ENCODE peak calls at places on chromosomes 2 and 18, in ten cellular contexts. E is right lobe of liver, R is sigmoid colon, N is astrocyte of the cerebellum, H is cardiac muscle cell, V is A549, F is mammary epithelial cell, Y is fibroblast of mammary gland, Z is adrenal gland, A is HFF-Myc. T is an unnamed sample.

GRCh38 chr2:101754613-101755012 is 57.1 kb downstream of the MAP4K4 start:
- DNase-seq in E (no peak), R (no peak), N (peak), H (no peak), V (peak), F (peak), Y (peak), Z (no peak), A (no peak), T (peak)

GRCh38 chr18:8703181-8703638 is 2.1 kb upstream of the MTCL1 start:
- DNase-seq in E (no peak), R (peak), N (no peak), H (no peak), V (no peak), F (no peak), Y (no peak), Z (no peak), A (no peak), T (no peak)

GRCh38 chr2:99106905-99107304 is 34.6 kb upstream of the C2orf15 start:
- DNase-seq in E (no peak), R (no peak), N (no peak), H (no peak), V (no peak), F (peak), Y (peak), Z (no peak), A (no peak), T (peak)

GRCh38 chr2:186588940-186589732 is 720 bp upstream of the ITGAV start:
- DNase-seq in E (no peak), R (no peak), N (no peak), H (peak), V (no peak), F (no peak), Y (no peak), Z (no peak), A (no peak), T (peak)

GRCh38 chr2:224650815-224651439 is 65.2 kb downstream of the CCDC195 start:
- DNase-seq in E (no peak), R (no peak), N (peak), H (peak), V (peak), F (peak), Y (peak), Z (no peak), A (peak), T (peak)

GRCh38 chr2:11750917-11751316 is 4.5 kb downstream of the LPIN1 start:
- DNase-seq in E (no peak), R (no peak), N (no peak), H (no peak), V (no peak), F (peak), Y (no peak), Z (no peak), A (no peak), T (peak)

GRCh38 chr2:88192613-88193012 is 22.5 kb downstream of the THNSL2 start:
- DNase-seq in E (no peak), R (no peak), N (no peak), H (no peak), V (no peak), F (no peak), Y (no peak), Z (no peak), A (no peak), T (no peak)

GRCh38 chr2:30236591-30237245 is 5.4 kb downstream of the LBH start:
- DNase-seq in E (no peak), R (peak), N (no peak), H (peak), V (no peak), F (no peak), Y (no peak), Z (no peak), A (no peak), T (no peak)

GRCh38 chr2:207437136-207437856 is 92.5 kb upstream of the CREB1 start:
- DNase-seq in E (no peak), R (no peak), N (no peak), H (no peak), V (no peak), F (no peak), Y (no peak), Z (no peak), A (no peak), T (no peak)

GRCh38 chr2:126756125-126756524 is 100.2 kb downstream of the GYPC start:
- DNase-seq in E (no peak), R (no peak), N (no peak), H (no peak), V (no peak), F (no peak), Y (no peak), Z (no peak), A (no peak), T (no peak)

GRCh38 chr2:50808694-50809093 is 223.2 kb downstream of the NRXN1 start:
- DNase-seq in E (no peak), R (no peak), N (no peak), H (no peak), V (no peak), F (no peak), Y (no peak), Z (no peak), A (no peak), T (no peak)

GRCh38 chr2:85458611-85459563 is 40.4 kb downstream of the SH2D6 start:
- DNase-seq in E (no peak), R (peak), N (no peak), H (no peak), V (no peak), F (no peak), Y (peak), Z (no peak), A (no peak), T (no peak)

GRCh38 chr18:48595703-48596218 is 56.9 kb downstream of the CTIF start:
- DNase-seq in E (no peak), R (no peak), N (no peak), H (no peak), V (no peak), F (no peak), Y (no peak), Z (no peak), A (no peak), T (no peak)

GRCh38 chr2:151840216-151840691 is 12.0 kb upstream of the ARL5A start:
- DNase-seq in E (no peak), R (no peak), N (no peak), H (no peak), V (no peak), F (peak), Y (no peak), Z (no peak), A (no peak), T (peak)

GRCh38 chr18:48804856-48805610 is 145.7 kb downstream of the SMAD7 start:
- DNase-seq in E (peak), R (peak), N (no peak), H (no peak), V (no peak), F (no peak), Y (no peak), Z (no peak), A (no peak), T (no peak)

GRCh38 chr2:19851116-19851515 is 50.7 kb downstream of the TTC32 start:
- DNase-seq in E (no peak), R (no peak), N (no peak), H (no peak), V (peak), F (peak), Y (no peak), Z (no peak), A (no peak), T (peak)

DNA sequence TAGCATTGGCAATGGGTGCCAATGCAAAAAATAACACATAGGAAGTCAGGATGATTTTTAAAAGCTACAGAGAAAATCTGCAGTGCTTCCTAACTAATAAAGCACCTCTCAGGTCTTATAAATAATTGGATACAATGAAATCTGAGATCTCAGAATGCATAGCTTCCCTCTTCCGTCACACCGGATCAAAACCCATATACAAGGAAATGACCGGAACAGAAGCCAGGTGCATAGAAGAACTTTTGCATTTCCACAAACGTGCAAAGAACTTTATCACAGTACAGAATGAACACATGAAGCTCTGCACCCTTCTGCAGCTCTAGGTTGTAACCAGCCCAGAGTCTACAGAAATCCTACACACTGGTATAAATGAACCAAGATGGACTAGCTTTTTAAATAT is 145.4 kb downstream of the TCF4 start:
- DNase-seq in E (no peak), R (no peak), N (no peak), H (no peak), V (no peak), F (no peak), Y (no peak), Z (no peak), A (no peak), T (no peak)
- H3K4me3 ChIP-seq in E (no peak), R (no peak), N (no peak), H (no peak), V (no peak), F (no peak), Y (no peak), Z (no peak), A (no peak), T (no peak)

DNA sequence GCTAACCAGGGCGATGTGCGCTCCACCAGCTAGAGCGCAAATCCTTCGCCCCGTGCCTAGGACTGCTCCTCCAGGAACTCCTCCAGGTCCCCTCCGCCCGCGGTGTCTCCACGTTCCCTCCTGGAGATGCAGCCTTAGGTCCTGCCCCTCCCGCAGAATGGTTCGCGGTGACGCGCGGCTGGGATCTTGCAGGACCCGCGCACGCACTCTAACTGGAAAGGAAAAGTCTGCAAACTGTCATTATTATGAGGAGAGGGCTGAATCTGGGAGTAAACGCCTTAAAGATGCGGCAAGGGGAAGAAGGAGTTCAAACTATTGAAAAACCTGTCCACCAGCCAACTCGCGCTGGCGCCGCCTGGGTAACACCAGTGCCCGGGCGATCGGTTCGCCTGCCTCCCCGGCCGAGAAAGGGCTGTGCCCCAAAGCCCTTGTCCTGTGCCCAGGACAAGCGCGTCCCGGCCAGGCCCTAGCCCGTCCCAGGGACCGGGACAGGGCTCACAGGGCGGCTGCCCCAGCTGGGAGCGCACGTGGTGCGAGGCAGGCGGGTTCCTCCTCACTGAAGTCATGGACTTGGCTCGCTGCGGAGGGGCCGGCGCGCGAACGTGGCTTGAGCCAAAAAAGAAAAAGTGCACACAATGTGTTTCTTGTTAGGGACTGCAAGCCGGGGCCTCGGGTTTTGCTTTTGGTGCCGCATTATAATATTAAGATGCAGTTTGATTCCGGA is 5.5 kb upstream of the ID2 start:
- DNase-seq in E (peak), R (peak), N (peak), H (peak), V (no peak), F (no peak), Y (peak), Z (peak), A (no peak), T (no peak)
- H3K4me3 ChIP-seq in E (peak), R (peak), N (peak), H (peak), V (no peak), F (no peak), Y (peak), Z (no peak), A (peak), T (peak)

DNA sequence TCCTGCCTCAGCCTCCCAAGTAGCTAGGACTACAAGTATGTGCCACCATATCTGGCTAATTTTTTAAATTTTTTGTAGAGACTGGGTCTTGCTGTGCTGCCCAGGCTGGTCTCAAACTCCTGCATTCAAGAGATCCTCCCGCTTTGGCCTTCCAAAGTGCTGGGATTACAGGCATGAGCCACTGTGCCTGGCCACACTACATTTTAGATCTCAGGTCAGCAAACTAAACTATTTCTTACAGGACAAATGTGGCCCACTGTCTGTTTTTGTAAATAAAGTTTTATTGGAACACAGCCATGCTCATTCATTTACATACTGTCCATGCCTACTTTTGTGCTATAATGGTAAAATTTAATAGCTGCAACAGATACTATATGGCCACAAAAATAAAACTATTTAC is 17.8 kb downstream of the INO80D start:
- DNase-seq in E (no peak), R (no peak), N (no peak), H (no peak), V (no peak), F (no peak), Y (no peak), Z (no peak), A (no peak), T (no peak)
- H3K4me3 ChIP-seq in E (no peak), R (no peak), N (no peak), H (no peak), V (no peak), F (no peak), Y (no peak), Z (no peak), A (no peak), T (no peak)

GRCh38 chr2:31696068-31696467 is 115.3 kb upstream of the SRD5A2 start:
- DNase-seq in E (no peak), R (no peak), N (no peak), H (no peak), V (peak), F (peak), Y (no peak), Z (no peak), A (no peak), T (no peak)

GRCh38 chr2:31693882-31694281 is 113.1 kb upstream of the SRD5A2 start:
- DNase-seq in E (no peak), R (no peak), N (no peak), H (peak), V (peak), F (no peak), Y (peak), Z (no peak), A (no peak), T (no peak)

DNA sequence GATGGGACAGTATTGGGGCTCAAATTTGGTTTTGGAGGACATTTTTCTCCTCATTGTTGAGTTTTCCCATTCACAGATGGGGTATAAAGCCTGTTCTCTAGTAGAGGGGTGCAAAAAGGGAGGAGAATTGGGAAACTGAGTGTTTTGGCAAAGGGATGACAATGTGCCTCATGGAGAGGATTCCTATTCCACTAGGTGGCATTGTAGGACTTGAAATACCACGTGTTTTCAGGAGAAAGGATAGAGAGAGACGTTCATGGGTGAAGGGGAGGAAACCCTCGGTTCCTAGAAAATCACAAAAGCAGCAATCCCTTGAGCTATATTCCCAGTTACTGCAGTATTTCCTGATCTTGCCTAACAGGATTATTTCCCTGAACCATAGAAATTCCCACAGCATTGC is 113.7 kb upstream of the SRD5A2 start:
- DNase-seq in E (no peak), R (no peak), N (no peak), H (no peak), V (peak), F (peak), Y (peak), Z (no peak), A (no peak), T (no peak)
- H3K4me3 ChIP-seq in E (no peak), R (no peak), N (no peak), H (no peak), V (no peak), F (no peak), Y (no peak), Z (no peak), A (no peak), T (no peak)

DNA sequence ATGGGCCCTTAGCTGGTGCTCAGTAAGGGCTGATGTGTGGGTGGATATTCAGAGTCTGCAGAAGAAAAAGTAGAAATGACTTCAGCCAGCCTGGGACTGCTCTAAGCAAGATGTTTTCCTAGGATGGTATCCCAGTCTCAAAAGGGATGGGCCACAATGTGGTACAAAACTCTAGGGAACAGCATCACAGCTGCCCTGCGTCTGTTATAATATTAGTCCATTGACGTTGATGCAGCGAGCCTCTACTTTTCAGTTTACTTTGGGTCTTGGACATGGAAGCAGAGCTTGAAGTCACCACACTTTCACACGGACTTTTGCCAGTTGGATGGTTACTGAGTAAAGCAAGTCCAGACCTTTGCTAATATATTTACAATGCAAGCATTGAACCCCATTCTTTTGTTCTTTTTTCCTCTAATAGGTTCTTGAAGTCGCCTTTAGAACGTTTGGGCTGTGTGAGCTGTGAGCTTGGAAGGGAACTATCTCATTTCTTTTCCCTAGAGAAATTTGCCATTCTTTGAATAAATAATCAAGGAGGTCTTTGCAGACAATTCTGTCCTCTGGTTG is 105.7 kb downstream of the RDH14 start:
- DNase-seq in E (no peak), R (no peak), N (no peak), H (no peak), V (no peak), F (no peak), Y (peak), Z (no peak), A (no peak), T (no peak)
- H3K4me3 ChIP-seq in E (no peak), R (no peak), N (no peak), H (no peak), V (no peak), F (no peak), Y (no peak), Z (no peak), A (no peak), T (no peak)

T was measured in bronchial epithelial cell.